ENCODE peak calls at places on chromosomes 13 and 19, in ten cellular contexts. One of them, this sample, is unnamed.

GRCh38 chr19:868458-869244 is 9.2 kb downstream of the CFD start:
- DNase-seq in upper lobe of left lung: peak
- DNase-seq in stomach: no peak
- DNase-seq in ovary: no peak
- DNase-seq in A549: no peak
- DNase-seq in sigmoid colon: no peak
- DNase-seq in transverse colon: no peak
- DNase-seq in K562: no peak
- DNase-seq in H1: no peak
- DNase-seq in GM12878: no peak
- DNase-seq in this sample: no peak

GRCh38 chr13:50387124-50387581 is 371.9 kb downstream of the KCNRG start:
- DNase-seq in upper lobe of left lung: peak
- DNase-seq in stomach: peak
- DNase-seq in ovary: peak
- DNase-seq in A549: no peak
- DNase-seq in sigmoid colon: no peak
- DNase-seq in transverse colon: peak
- DNase-seq in K562: peak
- DNase-seq in H1: peak
- DNase-seq in GM12878: no peak
- DNase-seq in this sample: peak

GRCh38 chr13:30457306-30457891 is 8.3 kb downstream of the HMGB1 start:
- DNase-seq in upper lobe of left lung: no peak
- DNase-seq in stomach: no peak
- DNase-seq in ovary: no peak
- DNase-seq in A549: no peak
- DNase-seq in sigmoid colon: no peak
- DNase-seq in transverse colon: no peak
- DNase-seq in K562: no peak
- DNase-seq in H1: no peak
- DNase-seq in GM12878: no peak
- DNase-seq in this sample: no peak

GRCh38 chr13:64164435-64164834 is 2748.8 kb upstream of the PCDH20 start:
- DNase-seq in upper lobe of left lung: peak
- DNase-seq in stomach: no peak
- DNase-seq in ovary: peak
- DNase-seq in A549: no peak
- DNase-seq in sigmoid colon: peak
- DNase-seq in transverse colon: no peak
- DNase-seq in K562: no peak
- DNase-seq in H1: no peak
- DNase-seq in GM12878: no peak
- DNase-seq in this sample: no peak

GRCh38 chr19:47229674-47230121 is 1.3 kb downstream of the BBC3 start:
- DNase-seq in upper lobe of left lung: no peak
- DNase-seq in stomach: no peak
- DNase-seq in ovary: no peak
- DNase-seq in A549: peak
- DNase-seq in sigmoid colon: no peak
- DNase-seq in transverse colon: peak
- DNase-seq in K562: no peak
- DNase-seq in H1: no peak
- DNase-seq in GM12878: no peak
- DNase-seq in this sample: no peak

GRCh38 chr19:55673465-55673864 is 1.6 kb upstream of the EPN1 start:
- DNase-seq in upper lobe of left lung: no peak
- DNase-seq in stomach: no peak
- DNase-seq in ovary: no peak
- DNase-seq in A549: no peak
- DNase-seq in sigmoid colon: no peak
- DNase-seq in transverse colon: no peak
- DNase-seq in K562: peak
- DNase-seq in H1: no peak
- DNase-seq in GM12878: no peak
- DNase-seq in this sample: no peak

GRCh38 chr19:16111909-16112752 is 442 bp downstream of the RAB8A start:
- DNase-seq in upper lobe of left lung: no peak
- DNase-seq in stomach: no peak
- DNase-seq in ovary: no peak
- DNase-seq in A549: no peak
- DNase-seq in sigmoid colon: peak
- DNase-seq in transverse colon: peak
- DNase-seq in K562: no peak
- DNase-seq in H1: no peak
- DNase-seq in GM12878: no peak
- DNase-seq in this sample: no peak

GRCh38 chr13:69109891-69110525 is 997.6 kb upstream of the ATXN8OS start:
- DNase-seq in upper lobe of left lung: no peak
- DNase-seq in stomach: no peak
- DNase-seq in ovary: no peak
- DNase-seq in A549: no peak
- DNase-seq in sigmoid colon: no peak
- DNase-seq in transverse colon: no peak
- DNase-seq in K562: no peak
- DNase-seq in H1: no peak
- DNase-seq in GM12878: no peak
- DNase-seq in this sample: no peak

GRCh38 chr19:11538232-11539036 is at the start of gene CNN1:
- DNase-seq in upper lobe of left lung: peak
- DNase-seq in stomach: peak
- DNase-seq in ovary: peak
- DNase-seq in A549: no peak
- DNase-seq in sigmoid colon: peak
- DNase-seq in transverse colon: peak
- DNase-seq in K562: peak
- DNase-seq in H1: peak
- DNase-seq in GM12878: no peak
- DNase-seq in this sample: peak

GRCh38 chr19:7516281-7516862 is 469 bp downstream of the ZNF358 start:
- DNase-seq in upper lobe of left lung: peak
- DNase-seq in stomach: no peak
- DNase-seq in ovary: peak
- DNase-seq in A549: no peak
- DNase-seq in sigmoid colon: peak
- DNase-seq in transverse colon: no peak
- DNase-seq in K562: no peak
- DNase-seq in H1: peak
- DNase-seq in GM12878: no peak
- DNase-seq in this sample: no peak

DNA sequence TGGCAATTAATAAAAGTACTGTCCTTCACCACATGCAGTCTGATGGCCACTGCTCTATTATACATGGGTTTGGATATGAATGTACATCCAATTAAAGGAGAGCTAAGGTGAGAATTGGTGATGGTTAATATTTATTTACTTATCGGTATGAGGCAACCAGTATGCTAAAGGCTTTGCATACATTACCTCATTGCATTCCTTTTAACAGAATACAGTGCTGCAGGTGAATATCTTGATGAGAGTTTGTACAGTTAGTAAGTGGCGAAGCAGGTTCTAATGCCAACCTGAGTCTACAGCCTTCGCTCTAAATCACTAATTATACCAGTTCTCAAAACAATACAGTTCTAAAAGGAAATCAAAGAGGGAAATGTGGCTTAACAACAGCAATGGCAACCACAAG is 284.1 kb downstream of the ITGBL1 start:
- DNase-seq in upper lobe of left lung: no peak
- DNase-seq in stomach: no peak
- DNase-seq in ovary: no peak
- DNase-seq in A549: no peak
- DNase-seq in sigmoid colon: no peak
- DNase-seq in transverse colon: no peak
- DNase-seq in K562: no peak
- DNase-seq in H1: no peak
- DNase-seq in GM12878: no peak
- DNase-seq in this sample: no peak
- TF ChIP-seq EP300 in upper lobe of left lung: no peak
- TF ChIP-seq EP300 in stomach: no peak
- TF ChIP-seq EP300 in ovary: no peak
- TF ChIP-seq EP300 in A549: no peak
- TF ChIP-seq EP300 in sigmoid colon: no peak
- TF ChIP-seq EP300 in transverse colon: no peak
- TF ChIP-seq EP300 in K562: no peak
- TF ChIP-seq EP300 in H1: no peak
- TF ChIP-seq EP300 in GM12878: no peak
- TF ChIP-seq EP300 in this sample: no peak

DNA sequence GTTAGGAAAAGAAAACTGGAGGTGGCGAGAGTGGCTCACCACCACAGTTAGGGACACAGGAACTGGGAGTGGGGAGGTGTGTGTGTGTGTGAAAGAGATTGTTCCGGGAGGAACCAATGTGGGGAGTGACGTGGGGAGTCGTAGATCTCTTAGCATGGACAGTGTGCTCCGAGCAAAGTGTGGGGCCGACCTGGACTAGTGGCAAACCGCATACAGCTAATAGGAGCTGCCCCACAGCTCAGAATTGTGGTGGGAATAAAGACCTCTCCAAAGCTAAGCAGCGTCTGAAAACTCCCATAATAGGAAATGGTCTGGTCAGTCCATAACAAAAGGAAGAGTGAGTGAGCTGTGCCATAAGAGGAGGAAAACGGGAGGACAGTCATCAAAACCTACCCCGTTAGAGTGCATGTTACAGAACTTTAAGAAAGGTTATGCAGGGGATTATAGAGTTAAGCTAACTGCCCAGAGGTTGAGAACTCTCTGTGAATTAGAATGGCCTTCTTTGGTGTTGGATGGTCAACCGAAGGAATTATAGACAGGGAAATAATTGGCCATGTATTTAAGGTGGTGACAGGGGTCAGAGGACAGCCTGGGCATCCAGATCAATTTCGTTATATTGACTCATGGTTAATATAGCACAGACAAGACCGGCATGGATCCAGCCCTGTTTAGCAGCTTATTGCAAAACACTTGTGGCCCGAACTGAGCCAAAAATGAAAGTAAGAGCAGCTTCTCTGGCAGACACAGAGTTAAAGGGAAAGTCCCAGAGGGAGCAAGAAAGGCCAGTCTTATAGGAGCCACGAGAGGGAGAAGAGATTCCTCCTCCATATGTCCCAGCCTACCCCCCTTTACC is 8.9 kb upstream of the SLC15A1 start:
- DNase-seq in upper lobe of left lung: no peak
- DNase-seq in stomach: peak
- DNase-seq in ovary: no peak
- DNase-seq in A549: no peak
- DNase-seq in sigmoid colon: no peak
- DNase-seq in transverse colon: no peak
- DNase-seq in K562: no peak
- DNase-seq in H1: no peak
- DNase-seq in GM12878: peak
- DNase-seq in this sample: no peak
- H3K4me3 ChIP-seq in upper lobe of left lung: no peak
- H3K4me3 ChIP-seq in stomach: peak
- H3K4me3 ChIP-seq in ovary: peak
- H3K4me3 ChIP-seq in A549: no peak
- H3K4me3 ChIP-seq in sigmoid colon: peak
- H3K4me3 ChIP-seq in transverse colon: no peak
- H3K4me3 ChIP-seq in K562: no peak
- H3K4me3 ChIP-seq in H1: no peak
- H3K4me3 ChIP-seq in GM12878: peak
- H3K4me3 ChIP-seq in this sample: no peak

GRCh38 chr13:114134111-114134943 is 1.9 kb upstream of the RASA3 start:
- DNase-seq in upper lobe of left lung: no peak
- DNase-seq in stomach: no peak
- DNase-seq in ovary: no peak
- DNase-seq in A549: no peak
- DNase-seq in sigmoid colon: peak
- DNase-seq in transverse colon: no peak
- DNase-seq in K562: no peak
- DNase-seq in H1: no peak
- DNase-seq in GM12878: no peak
- DNase-seq in this sample: no peak
- TF ChIP-seq POLR2A in upper lobe of left lung: no peak
- TF ChIP-seq POLR2A in stomach: no peak
- TF ChIP-seq POLR2A in ovary: no peak
- TF ChIP-seq POLR2A in A549: no peak
- TF ChIP-seq POLR2A in sigmoid colon: no peak
- TF ChIP-seq POLR2A in transverse colon: no peak
- TF ChIP-seq POLR2A in K562: no peak
- TF ChIP-seq POLR2A in H1: no peak
- TF ChIP-seq POLR2A in GM12878: no peak
- TF ChIP-seq POLR2A in this sample: no peak

GRCh38 chr19:10406191-10406590 is 2.8 kb upstream of the CDC37 start:
- DNase-seq in upper lobe of left lung: no peak
- DNase-seq in stomach: no peak
- DNase-seq in ovary: no peak
- DNase-seq in A549: no peak
- DNase-seq in sigmoid colon: no peak
- DNase-seq in transverse colon: no peak
- DNase-seq in K562: no peak
- DNase-seq in H1: no peak
- DNase-seq in GM12878: no peak
- DNase-seq in this sample: no peak

GRCh38 chr19:10404888-10405808 is 1.8 kb upstream of the CDC37 start:
- DNase-seq in upper lobe of left lung: peak
- DNase-seq in stomach: no peak
- DNase-seq in ovary: no peak
- DNase-seq in A549: no peak
- DNase-seq in sigmoid colon: no peak
- DNase-seq in transverse colon: no peak
- DNase-seq in K562: no peak
- DNase-seq in H1: no peak
- DNase-seq in GM12878: no peak
- DNase-seq in this sample: no peak

GRCh38 chr19:10403137-10404021 is at the start of gene CDC37:
- DNase-seq in upper lobe of left lung: peak
- DNase-seq in stomach: peak
- DNase-seq in ovary: peak
- DNase-seq in A549: peak
- DNase-seq in sigmoid colon: peak
- DNase-seq in transverse colon: peak
- DNase-seq in K562: peak
- DNase-seq in H1: peak
- DNase-seq in GM12878: peak
- DNase-seq in this sample: peak

GRCh38 chr19:10399878-10400277 is 3.5 kb downstream of the CDC37 start:
- DNase-seq in upper lobe of left lung: no peak
- DNase-seq in stomach: no peak
- DNase-seq in ovary: no peak
- DNase-seq in A549: no peak
- DNase-seq in sigmoid colon: no peak
- DNase-seq in transverse colon: no peak
- DNase-seq in K562: no peak
- DNase-seq in H1: no peak
- DNase-seq in GM12878: no peak
- DNase-seq in this sample: no peak

DNA sequence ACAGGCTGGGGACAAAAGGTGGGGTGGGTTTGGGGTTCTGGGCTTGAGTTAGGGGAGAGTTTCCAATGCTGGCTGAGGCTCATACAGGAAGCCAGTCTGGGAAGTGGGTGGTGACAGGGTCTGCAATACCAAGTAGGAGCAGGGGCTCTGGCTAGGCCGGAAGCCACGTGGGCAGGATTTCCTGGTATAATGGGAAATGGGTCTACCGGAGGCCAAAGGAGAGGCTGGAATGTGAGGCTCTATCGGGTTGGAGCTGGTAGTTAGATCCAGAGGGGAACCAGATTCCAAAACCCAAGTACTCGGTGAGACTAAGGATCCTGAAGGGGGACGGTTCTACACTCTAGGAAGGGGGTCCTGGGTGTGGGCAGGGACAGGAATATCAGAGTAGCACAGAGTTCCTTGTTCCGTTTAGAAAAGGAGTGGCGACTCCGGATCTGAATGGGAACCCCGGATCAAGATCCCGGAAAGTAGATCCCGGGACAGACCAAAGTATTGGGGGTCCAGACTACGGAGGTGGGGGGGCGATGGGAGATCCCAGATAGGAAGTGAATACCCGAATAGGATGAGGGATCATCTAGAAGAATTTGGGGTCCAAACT is 802 bp downstream of the CDC37 start:
- DNase-seq in upper lobe of left lung: no peak
- DNase-seq in stomach: no peak
- DNase-seq in ovary: no peak
- DNase-seq in A549: no peak
- DNase-seq in sigmoid colon: no peak
- DNase-seq in transverse colon: peak
- DNase-seq in K562: peak
- DNase-seq in H1: no peak
- DNase-seq in GM12878: no peak
- DNase-seq in this sample: no peak
- TF ChIP-seq EP300 in upper lobe of left lung: no peak
- TF ChIP-seq EP300 in stomach: no peak
- TF ChIP-seq EP300 in ovary: no peak
- TF ChIP-seq EP300 in A549: no peak
- TF ChIP-seq EP300 in sigmoid colon: no peak
- TF ChIP-seq EP300 in transverse colon: no peak
- TF ChIP-seq EP300 in K562: no peak
- TF ChIP-seq EP300 in H1: no peak
- TF ChIP-seq EP300 in GM12878: no peak
- TF ChIP-seq EP300 in this sample: no peak